ENCODE peak calls at places on chromosomes 6 and 20, in four cellular contexts. P is astrocyte of the spinal cord, W is RWPE2, T is neural crest cell. H is an unnamed sample.

GRCh38 chr20:39107741-39108140 is 145.6 kb downstream of the DHX35 start:
- DNase-seq in P (no peak), W (no peak), T (no peak), H (no peak)

GRCh38 chr6:95325858-95326257 is 251.5 kb upstream of the MANEA start:
- DNase-seq in P (peak; percentile 55), W (no peak), T (no peak), H (no peak)

GRCh38 chr6:137637161-137637560 is 143.0 kb upstream of the OLIG3 start:
- DNase-seq in P (peak; percentile 96), W (no peak), T (no peak), H (no peak)

GRCh38 chr20:24741673-24742072 is 207.4 kb upstream of the CST7 start:
- DNase-seq in P (no peak), W (no peak), T (no peak), H (no peak)

GRCh38 chr6:19180348-19181073 is 656.7 kb upstream of the ID4 start:
- DNase-seq in P (no peak), W (no peak), T (no peak), H (no peak)

GRCh38 chr6:130282234-130282995 is 59.7 kb upstream of the SAMD3 start:
- DNase-seq in P (peak; percentile 47), W (no peak), T (no peak), H (no peak)

GRCh38 chr6:74873911-74874310 is 331.9 kb downstream of the COL12A1 start:
- DNase-seq in P (peak; percentile 49), W (no peak), T (no peak), H (no peak)

GRCh38 chr6:41723178-41723935 is 12.1 kb downstream of the TFEB start:
- DNase-seq in P (peak; percentile 79), W (peak; percentile 85), T (no peak), H (peak; percentile 24)

GRCh38 chr6:24907959-24908358 is 27.8 kb downstream of the RIPOR2 start:
- DNase-seq in P (no peak), W (no peak), T (no peak), H (no peak)

GRCh38 chr6:113540491-113540890 is 316.7 kb upstream of the MARCKS start:
- DNase-seq in P (peak; percentile 51), W (no peak), T (no peak), H (no peak)

GRCh38 chr20:51800132-51800721 is 2.1 kb downstream of the SALL4 start:
- DNase-seq in P (peak; percentile 19), W (peak; percentile 92), T (peak; percentile 92), H (no peak)

GRCh38 chr20:2042400-2042799 is 48.5 kb upstream of the PDYN start:
- DNase-seq in P (peak; percentile 1), W (no peak), T (no peak), H (no peak)

GRCh38 chr6:30769853-30770160 is 25.5 kb upstream of the IER3 start:
- DNase-seq in P (no peak), W (no peak), T (no peak), H (no peak)